ENCODE peak calls at places on chromosomes 2 and 18, in five cellular contexts. K is fibroblast of lung, D is IMR-90, H is K562, B is kidney. M is an unnamed sample.

GRCh38 chr2:120305296-120305695 is 40.6 kb upstream of the INHBB start:
- DNase-seq in K (peak), H (peak), D (no peak), B (no peak), M (peak)

GRCh38 chr2:46520108-46520507 is 40.7 kb downstream of the TMEM247 start:
- DNase-seq in H (no peak), D (no peak), K (peak), B (no peak), M (no peak)

GRCh38 chr2:238162516-238163441 is 4.0 kb downstream of the ERFE start:
- DNase-seq in H (no peak), B (peak), K (no peak), D (no peak), M (no peak)

GRCh38 chr2:111900859-111901258 is 2.5 kb downstream of the MERTK start:
- DNase-seq in H (no peak), B (no peak), K (peak), D (peak), M (peak)

GRCh38 chr2:37602040-37602439 is 69.4 kb downstream of the CDC42EP3 start:
- DNase-seq in K (no peak), B (no peak), D (no peak), H (no peak), M (no peak)

GRCh38 chr2:101303688-101304087 is 4.8 kb downstream of the RNF149 start:
- DNase-seq in K (no peak), B (no peak), D (no peak), H (no peak), M (no peak)

GRCh38 chr2:85419009-85419711 is 646 bp downstream of the SH2D6 start:
- DNase-seq in K (no peak), B (no peak), D (no peak), H (no peak), M (peak)

GRCh38 chr2:64482765-64483504 is 29.0 kb downstream of the LGALSL start:
- DNase-seq in K (no peak), H (no peak), D (no peak), B (no peak), M (peak)

GRCh38 chr2:188629890-188630483 is 338.3 kb downstream of the GULP1 start:
- DNase-seq in H (no peak), D (peak), B (no peak), K (peak), M (peak)

GRCh38 chr2:119011910-119012209 is 69.9 kb downstream of the MARCO start:
- DNase-seq in D (no peak), H (no peak), K (no peak), B (no peak), M (no peak)

GRCh38 chr18:987325-988186 is 82.9 kb downstream of the ADCYAP1 start:
- DNase-seq in K (peak), B (no peak), D (no peak), H (peak), M (no peak)

GRCh38 chr2:85195956-85196355 is 62.8 kb downstream of the TCF7L1 start:
- DNase-seq in B (no peak), H (no peak), D (no peak), K (no peak), M (no peak)

GRCh38 chr18:6542296-6542695 is 127.6 kb upstream of the L3MBTL4 start:
- DNase-seq in D (no peak), B (no peak), H (no peak), K (no peak), M (no peak)

GRCh38 chr2:43105586-43106562 is 120.5 kb downstream of the ZFP36L2 start:
- DNase-seq in B (peak), H (peak), K (peak), D (peak), M (no peak)

GRCh38 chr2:191691016-191691725 is 13.2 kb downstream of the NABP1 start:
- DNase-seq in B (no peak), D (peak), K (peak), H (peak), M (peak)

GRCh38 chr2:26864226-26864625 is 16.3 kb downstream of the DPYSL5 start:
- DNase-seq in D (no peak), H (no peak), K (no peak), B (no peak), M (no peak)

GRCh38 chr18:61922435-61922834 is 29.6 kb upstream of the RNF152 start:
- DNase-seq in K (no peak), D (peak), H (no peak), B (no peak), M (no peak)

GRCh38 chr2:236785611-236786057 is 216.0 kb downstream of the ACKR3 start:
- DNase-seq in H (no peak), B (no peak), K (no peak), D (no peak), M (no peak)

GRCh38 chr2:85754313-85755095 is 713 bp downstream of the ATOH8 start:
- DNase-seq in D (peak), K (peak), B (peak), H (peak), M (peak)

GRCh38 chr2:44549856-44550255 is 188.1 kb downstream of the CAMKMT start:
- DNase-seq in H (no peak), K (no peak), D (no peak), B (no peak), M (no peak)

GRCh38 chr2:37560863-37561614 is 110.4 kb downstream of the CDC42EP3 start:
- DNase-seq in D (no peak), H (no peak), K (peak), B (no peak), M (no peak)

GRCh38 chr2:233769260-233769659 is 8.9 kb upstream of the MROH2A start:
- DNase-seq in K (no peak), B (no peak), H (no peak), D (no peak), M (no peak)

GRCh38 chr2:23697676-23698075 is 229.2 kb downstream of the ATAD2B start:
- DNase-seq in B (no peak), K (peak), H (no peak), D (peak), M (no peak)

GRCh38 chr2:239814136-239814916 is 210.8 kb downstream of the NDUFA10 start:
- DNase-seq in K (no peak), D (no peak), B (peak), H (peak), M (no peak)

GRCh38 chr2:535222-535621 is 142.0 kb downstream of the TMEM18 start:
- DNase-seq in H (no peak), K (no peak), D (no peak), B (no peak), M (no peak)

GRCh38 chr2:240109386-240109785 is 26.7 kb downstream of the COPS9 start:
- DNase-seq in K (no peak), H (no peak), B (peak), D (no peak), M (no peak)

GRCh38 chr18:11736656-11737055 is 47.6 kb downstream of the GNAL start:
- DNase-seq in K (peak), H (no peak), D (peak), B (no peak), M (no peak)

GRCh38 chr2:55837073-55837472 is 86.5 kb downstream of the EFEMP1 start:
- DNase-seq in K (no peak), H (no peak), B (no peak), D (no peak), M (peak)

GRCh38 chr2:172021955-172022354 is 22.2 kb downstream of the METAP1D start:
- DNase-seq in K (peak), H (no peak), D (peak), B (no peak), M (peak)
- H3K9ac ChIP-seq in K (no peak), H (peak), D (no peak), B (no peak), M (no peak)

GRCh38 chr2:69902213-69902922 is 8.6 kb downstream of the SNRNP27 start:
- DNase-seq in B (no peak), K (no peak), H (no peak), D (no peak), M (no peak)
- H3K9ac ChIP-seq in B (no peak), K (no peak), H (no peak), D (no peak), M (no peak)

GRCh38 chr2:215749092-215749957 is 264.0 kb downstream of the MREG start:
- DNase-seq in B (peak), D (peak), H (no peak), K (peak), M (no peak)
- H3K9ac ChIP-seq in B (no peak), D (no peak), H (no peak), K (peak), M (no peak)

GRCh38 chr2:60883896-60884295 is 2.5 kb downstream of the REL start:
- DNase-seq in D (no peak), K (no peak), B (no peak), H (no peak), M (no peak)
- H3K9ac ChIP-seq in D (no peak), K (no peak), B (no peak), H (peak), M (no peak)

DNA sequence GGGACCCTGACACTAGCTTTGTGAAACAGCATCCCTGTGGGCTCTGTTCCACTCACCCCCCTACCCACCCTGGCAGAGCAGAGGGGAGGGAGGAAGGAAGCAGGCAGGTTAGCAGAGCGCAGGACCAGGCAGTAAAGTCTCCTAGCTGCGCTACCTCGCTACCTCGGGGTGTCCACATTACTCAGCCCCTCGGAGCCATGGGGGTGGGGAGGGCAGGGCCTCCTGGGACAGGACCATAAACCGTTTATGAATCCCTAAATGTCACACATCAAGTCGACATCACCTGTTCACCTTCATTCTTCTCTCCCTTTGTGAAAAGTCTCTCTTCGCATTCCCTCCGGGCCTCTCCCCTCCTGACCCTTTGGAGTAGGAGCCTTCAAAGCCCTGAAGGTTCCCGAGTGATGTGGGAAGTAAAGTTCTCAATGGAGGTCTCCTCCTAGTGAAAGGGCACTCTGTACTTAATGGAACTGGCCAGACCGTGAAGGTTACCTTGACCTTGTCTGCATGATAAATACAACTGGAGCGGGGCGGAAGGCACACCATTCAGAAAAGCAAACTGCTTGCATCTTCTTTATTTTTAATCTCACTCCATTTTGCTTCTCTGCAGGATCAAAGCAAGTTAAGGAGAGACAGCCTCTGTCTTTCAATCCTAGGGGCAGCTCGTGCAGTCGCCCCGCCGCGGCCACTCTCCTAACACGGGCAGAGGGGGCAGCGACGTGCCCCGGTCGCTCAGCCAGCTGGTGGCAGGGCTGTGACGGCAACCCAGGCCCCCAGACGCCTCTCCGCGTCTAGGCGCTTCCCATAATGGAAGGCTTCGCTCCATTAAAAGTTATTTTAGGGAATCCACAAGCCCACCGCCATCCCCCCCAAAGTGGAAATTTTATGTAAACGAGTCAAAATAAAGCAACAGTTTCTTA is 23.8 kb upstream of the SMAD7 start:
- DNase-seq in H (no peak), K (no peak), B (no peak), D (no peak), M (peak)
- H3K9ac ChIP-seq in H (no peak), K (peak), B (peak), D (peak), M (no peak)

GRCh38 chr2:68734688-68735525 is at the start of gene ARHGAP25:
- DNase-seq in D (no peak), B (no peak), K (no peak), H (no peak), M (no peak)

GRCh38 chr2:68732036-68732435 is 2.6 kb upstream of the ARHGAP25 start:
- DNase-seq in D (no peak), B (no peak), K (no peak), H (no peak), M (no peak)

GRCh38 chr2:68734176-68734575 is 435 bp upstream of the ARHGAP25 start:
- DNase-seq in D (no peak), K (no peak), B (no peak), H (no peak), M (no peak)

GRCh38 chr2:68732533-68732932 is 2.1 kb upstream of the ARHGAP25 start:
- DNase-seq in H (no peak), D (no peak), K (no peak), B (no peak), M (no peak)

DNA sequence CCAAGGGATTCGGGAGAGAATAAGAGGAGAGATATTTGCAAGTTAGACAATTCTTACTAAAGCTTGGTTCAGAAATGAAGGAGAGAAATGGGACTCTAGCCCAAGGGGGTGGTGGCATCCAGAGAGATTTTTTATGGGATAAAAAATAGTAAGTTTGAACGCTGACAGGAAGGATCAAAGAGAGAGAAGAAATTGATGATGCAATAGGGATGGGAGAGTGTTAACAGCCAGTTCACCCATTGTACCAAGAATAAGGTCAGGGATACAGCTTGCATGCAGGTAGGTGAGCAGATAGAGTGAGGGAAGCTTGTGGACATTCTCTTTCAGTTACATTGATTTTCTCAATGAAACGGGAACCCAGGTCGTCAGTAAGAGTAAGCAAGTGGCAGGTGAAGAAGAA is 1.2 kb upstream of the ARHGAP25 start:
- DNase-seq in K (no peak), H (no peak), D (no peak), B (no peak), M (no peak)
- H3K9ac ChIP-seq in K (no peak), H (no peak), D (no peak), B (no peak), M (no peak)

DNA sequence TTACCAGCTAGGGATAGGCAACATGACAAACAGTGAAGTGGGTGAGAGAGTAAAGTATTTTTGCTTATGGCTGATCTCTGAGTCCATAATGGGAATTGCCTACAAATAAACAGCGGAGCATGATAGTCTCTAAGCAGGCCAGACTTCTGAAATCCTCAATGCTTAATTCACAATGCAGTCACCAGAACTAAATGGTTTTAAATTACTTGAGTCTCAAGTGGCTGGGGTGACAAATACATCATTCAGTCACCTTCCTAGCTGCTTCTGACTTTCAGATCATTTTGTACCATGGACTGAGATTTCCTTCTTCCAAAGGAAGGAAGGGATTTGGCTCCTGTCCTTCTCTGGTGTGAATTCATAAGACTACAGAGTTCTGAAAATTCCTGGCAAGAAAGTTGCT is 82.8 kb upstream of the RMP24 start:
- DNase-seq in B (no peak), D (no peak), K (no peak), H (no peak), M (no peak)
- H3K9ac ChIP-seq in B (no peak), D (no peak), K (no peak), H (no peak), M (no peak)

GRCh38 chr2:152055366-152056108 is 43.3 kb downstream of the CACNB4 start:
- DNase-seq in B (no peak), H (no peak), K (no peak), D (no peak), M (no peak)
- H3K9ac ChIP-seq in B (no peak), H (no peak), K (no peak), D (no peak), M (no peak)

GRCh38 chr2:110732422-110733413 is at the start of gene ACOXL:
- DNase-seq in B (peak), D (no peak), K (no peak), H (peak), M (peak)
- H3K9ac ChIP-seq in B (no peak), D (no peak), K (no peak), H (no peak), M (no peak)